ENCODE peak calls at places on chromosomes 4 and X, in four cellular contexts. P, C, Z and H are unnamed samples.

GRCh38 chr4:54568184-54568583 is 89.6 kb upstream of the KIT start:
- DNase-seq in P (no peak), C (no peak), Z (peak; percentile 49), H (no peak)

GRCh38 chr4:124203613-124204284 is 508.8 kb downstream of the ANKRD50 start:
- DNase-seq in P (no peak), C (no peak), Z (peak; percentile 76), H (no peak)

GRCh38 chr4:185096032-185096653 is 46.9 kb upstream of the SLC25A4 start:
- DNase-seq in P (no peak), C (peak; percentile 24), Z (peak; percentile 66), H (peak; percentile 4)

GRCh38 chr4:32624943-32625603 is 1904.9 kb downstream of the PCDH7 start:
- DNase-seq in P (no peak), C (no peak), Z (peak; percentile 1), H (no peak)

GRCh38 chr4:166165829-166166420 is 292.9 kb downstream of the TLL1 start:
- DNase-seq in P (no peak), C (no peak), Z (peak; percentile 87), H (no peak)

GRCh38 chr4:82947498-82947897 is 47.0 kb downstream of the THAP9 start:
- DNase-seq in P (no peak), C (no peak), Z (no peak), H (no peak)

GRCh38 chr4:175874290-175874689 is 62.2 kb upstream of the GPM6A start:
- DNase-seq in P (no peak), C (no peak), Z (no peak), H (no peak)

GRCh38 chr4:56817840-56818491 is 3.5 kb downstream of the SPINK2 start:
- DNase-seq in P (no peak), C (no peak), Z (no peak), H (no peak)

GRCh38 chrX:22526339-22526738 is 253.6 kb downstream of the CBLL2 start:
- DNase-seq in P (no peak), C (no peak), Z (peak; percentile 4), H (no peak)

GRCh38 chr4:176163041-176163440 is 32.3 kb downstream of the SPATA4 start:
- DNase-seq in P (no peak), C (no peak), Z (no peak), H (no peak)

GRCh38 chr4:40173470-40173875 is 23.4 kb upstream of the RHOH start:
- DNase-seq in P (no peak), C (no peak), Z (peak; percentile 21), H (no peak)

GRCh38 chrX:47366051-47366722 is 4.2 kb upstream of the ZNF157 start:
- DNase-seq in P (peak; percentile 47), C (peak; percentile 44), Z (peak; percentile 84), H (peak; percentile 53)

GRCh38 chr4:154208424-154208823 is 283.2 kb downstream of the DCHS2 start:
- DNase-seq in P (no peak), C (no peak), Z (no peak), H (no peak)

GRCh38 chr4:38130884-38131283 is 170.7 kb downstream of the PTTG2 start:
- DNase-seq in P (no peak), C (no peak), Z (no peak), H (no peak)

GRCh38 chr4:168551211-168551610 is 54.4 kb downstream of the PALLD start:
- DNase-seq in P (no peak), C (no peak), Z (peak; percentile 83), H (no peak)

GRCh38 chr4:126564283-126564854 is 1068.4 kb upstream of the INTU start:
- DNase-seq in P (no peak), C (no peak), Z (no peak), H (no peak)

GRCh38 chr4:151930372-151930771 is 169.6 kb upstream of the GATB start:
- DNase-seq in P (no peak), C (no peak), Z (no peak), H (no peak)

GRCh38 chr4:95129708-95130343 is 372.1 kb downstream of the BMPR1B start:
- DNase-seq in P (no peak), C (peak; percentile 16), Z (peak; percentile 99), H (no peak)

GRCh38 chr4:187357045-187357643 is 633.5 kb upstream of the FAT1 start:
- DNase-seq in P (no peak), C (no peak), Z (no peak), H (no peak)

GRCh38 chr4:187363453-187363852 is 632.1 kb upstream of the ZFP42 start:
- DNase-seq in P (no peak), C (no peak), Z (no peak), H (no peak)

GRCh38 chr4:187354740-187355139 is 631.1 kb upstream of the FAT1 start:
- DNase-seq in P (no peak), C (no peak), Z (no peak), H (no peak)

GRCh38 chr4:187362937-187363336 is 632.6 kb upstream of the ZFP42 start:
- DNase-seq in P (no peak), C (no peak), Z (no peak), H (no peak)

GRCh38 chr4:187357861-187358260 is 634.2 kb upstream of the FAT1 start:
- DNase-seq in P (no peak), C (no peak), Z (no peak), H (no peak)
- H3K27me3 ChIP-seq in P (no peaks in the 10 kb centered on the region), C (no peaks in the 10 kb centered on the region), Z (no peaks in the 10 kb centered on the region), H (no peaks in the 10 kb centered on the region)

GRCh38 chr4:173506780-173507211 is 23.2 kb downstream of the HAND2 start:
- DNase-seq in P (no peak), C (no peak), Z (no peak), H (no peak)
- H3K27me3 ChIP-seq in P (peaks cover 58% of the 10 kb centered on the region), C (no peaks in the 10 kb centered on the region), Z (peaks cover 28% of the 10 kb centered on the region), H (peaks cover 97% of the 10 kb centered on the region)

GRCh38 chr4:140575489-140575888 is 6.7 kb upstream of the UCP1 start:
- DNase-seq in P (no peak), C (no peak), Z (no peak), H (no peak)

GRCh38 chr4:140568507-140569306 is at the start of gene UCP1:
- DNase-seq in P (no peak), C (peak; percentile 18), Z (peak; percentile 6), H (no peak)

GRCh38 chr4:140567722-140568121 is 1.0 kb downstream of the UCP1 start:
- DNase-seq in P (no peak), C (no peak), Z (peak; percentile 4), H (no peak)

GRCh38 chr4:140569307-140569638 is 512 bp upstream of the UCP1 start:
- DNase-seq in P (no peak), C (no peak), Z (no peak), H (no peak)

GRCh38 chr4:140571620-140572019 is 2.9 kb upstream of the UCP1 start:
- DNase-seq in P (no peak), C (no peak), Z (no peak), H (no peak)
- H3K27me3 ChIP-seq in P (peaks cover 39% of the 10 kb centered on the region), C (no peaks in the 10 kb centered on the region), Z (peaks cover 66% of the 10 kb centered on the region), H (peaks cover 58% of the 10 kb centered on the region)

DNA sequence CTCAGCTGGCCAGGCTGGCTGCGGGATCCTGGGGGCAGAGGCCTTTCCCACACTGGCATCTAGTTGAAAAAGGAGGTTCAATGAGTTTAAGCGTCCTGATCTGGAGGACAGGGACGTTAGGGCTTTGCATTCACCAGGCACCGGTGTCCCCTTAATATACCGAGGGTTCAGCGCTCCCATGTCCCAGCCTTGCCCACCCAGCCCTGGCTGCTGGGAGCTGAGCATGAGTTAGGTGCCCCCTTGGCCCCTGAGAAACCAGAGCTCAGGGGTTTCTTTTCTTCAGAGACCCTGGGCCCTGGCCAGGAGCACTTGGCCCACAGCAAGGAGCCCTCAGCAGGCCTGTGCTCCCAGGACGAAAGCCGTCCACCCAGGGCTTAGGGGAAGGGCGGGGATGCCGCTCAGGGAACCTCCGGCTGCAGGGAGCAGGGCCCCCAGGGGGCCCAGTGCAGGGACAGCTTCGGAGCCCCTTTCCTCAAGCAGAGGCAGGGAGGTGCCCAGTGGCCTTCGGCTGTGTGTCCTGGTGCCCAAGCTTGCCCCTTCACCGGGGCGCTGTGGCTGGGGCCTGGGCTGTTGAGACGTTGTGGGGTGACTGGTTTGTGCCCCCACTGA is 20.9 kb upstream of the DUSP9 start:
- DNase-seq in P (no peak), C (no peak), Z (no peak), H (no peak)
- H3K27me3 ChIP-seq in P (no peaks in the 10 kb centered on the region), C (no peaks in the 10 kb centered on the region), Z (no peaks in the 10 kb centered on the region), H (no peaks in the 10 kb centered on the region)

GRCh38 chr4:1406946-1407656 is 859 bp upstream of the NKX1-1 start:
- DNase-seq in P (no peak), C (no peak), Z (no peak), H (no peak)
- H3K27me3 ChIP-seq in P (peaks cover 15% of the 10 kb centered on the region), C (peaks cover 11% of the 10 kb centered on the region), Z (peaks cover 99% of the 10 kb centered on the region), H (peaks cover 73% of the 10 kb centered on the region)

DNA sequence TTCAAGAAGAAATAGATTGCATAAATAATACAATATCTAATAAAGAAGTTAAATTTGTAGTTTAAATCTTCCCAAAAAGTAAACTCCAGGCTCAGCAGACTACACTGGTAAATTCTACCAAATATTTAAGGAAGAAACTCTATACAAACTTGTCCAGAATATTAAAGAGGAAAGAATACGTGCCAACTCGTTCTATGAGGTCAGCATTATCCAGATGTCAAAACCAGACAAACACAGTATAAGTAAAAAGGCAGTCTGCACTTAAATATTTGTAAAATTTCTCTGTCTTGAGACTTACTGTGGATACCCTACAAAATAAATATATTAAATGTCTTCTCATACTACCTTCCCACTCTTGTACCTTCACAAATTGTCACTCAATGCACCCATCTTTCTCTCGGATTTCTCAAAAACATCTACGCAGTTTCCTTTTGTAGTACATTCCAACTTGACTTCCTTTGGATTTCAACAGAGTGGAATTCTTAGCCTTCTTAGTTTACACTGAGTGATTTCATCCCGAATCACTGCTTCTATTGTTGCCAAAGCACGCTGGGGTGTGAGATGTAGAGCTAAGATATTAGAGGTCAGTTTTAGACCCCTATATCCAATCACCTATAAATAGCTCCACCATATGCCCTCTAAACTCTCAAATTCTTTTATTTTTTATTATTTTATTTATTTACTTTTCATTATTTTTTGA is 71.6 kb upstream of the MAB21L2 start:
- DNase-seq in P (no peak), C (no peak), Z (peak; percentile 88), H (no peak)
- H3K27me3 ChIP-seq in P (no peaks in the 10 kb centered on the region), C (no peaks in the 10 kb centered on the region), Z (no peaks in the 10 kb centered on the region), H (no peaks in the 10 kb centered on the region)